ENCODE peak calls at places on chromosome 21, in five cellular contexts. I is breast epithelium, G is progenitor cell of endocrine pancreas, M is AG09309, X is astrocyte of the spinal cord. L is an unnamed sample.

GRCh38 chr21:44723177-44724131 is 12.1 kb upstream of the TSPEAR start:
- DNase-seq in I (no peak), G (no peak), M (no peak), X (no peak), L (no peak)

GRCh38 chr21:34545079-34545884 is 33.3 kb upstream of the KCNE1 start:
- DNase-seq in I (no peak), G (no peak), M (no peak), X (peak), L (no peak)

GRCh38 chr21:44049182-44049581 is 37.1 kb downstream of the TRAPPC10 start:
- DNase-seq in I (no peak), G (no peak), M (no peak), X (no peak), L (no peak)

GRCh38 chr21:24896735-24897124 is 710.6 kb downstream of the MRPL39 start:
- DNase-seq in I (no peak), G (no peak), M (no peak), X (no peak), L (no peak)

GRCh38 chr21:28818663-28819278 is 173.9 kb downstream of the LTN1 start:
- DNase-seq in I (no peak), G (no peak), M (no peak), X (no peak), L (no peak)

GRCh38 chr21:35420658-35421057 is 371.6 kb upstream of the RUNX1 start:
- DNase-seq in I (no peak), G (no peak), M (no peak), X (no peak), L (no peak)

GRCh38 chr21:44761011-44761729 is 40.5 kb downstream of the UBE2G2 start:
- DNase-seq in I (no peak), G (no peak), M (no peak), X (no peak), L (peak)

GRCh38 chr21:43902441-43902840 is 37.4 kb downstream of the AGPAT3 start:
- DNase-seq in I (peak), G (no peak), M (no peak), X (no peak), L (peak)

GRCh38 chr21:15809818-15810217 is 80.0 kb downstream of the USP25 start:
- DNase-seq in I (no peak), G (no peak), M (no peak), X (peak), L (peak)

GRCh38 chr21:39911286-39911685 is 44.0 kb downstream of the PCP4 start:
- DNase-seq in I (no peak), G (no peak), M (no peak), X (no peak), L (no peak)

GRCh38 chr21:32442566-32443318 is 30.2 kb downstream of the EVA1C start:
- DNase-seq in I (no peak), G (no peak), M (no peak), X (no peak), L (peak)

GRCh38 chr21:15853126-15853525 is 123.3 kb downstream of the USP25 start:
- DNase-seq in I (no peak), G (no peak), M (no peak), X (no peak), L (no peak)

GRCh38 chr21:39107739-39108138 is 75.5 kb downstream of the PSMG1 start:
- DNase-seq in I (no peak), G (no peak), M (no peak), X (no peak), L (no peak)

GRCh38 chr21:25891596-25891995 is 156.8 kb downstream of the GABPA start:
- DNase-seq in I (no peak), G (no peak), M (no peak), X (no peak), L (no peak)

GRCh38 chr21:31983120-31983519 is 110.3 kb downstream of the HUNK start:
- DNase-seq in I (no peak), G (no peak), M (no peak), X (no peak), L (peak)

GRCh38 chr21:39471598-39471997 is 19.8 kb downstream of the SH3BGR start:
- DNase-seq in I (no peak), G (no peak), M (no peak), X (no peak), L (no peak)

GRCh38 chr21:39218082-39218409 is 34.8 kb upstream of the PSMG1 start:
- DNase-seq in I (no peak), G (no peak), M (no peak), X (no peak), L (no peak)

GRCh38 chr21:36044056-36044455 is 16.3 kb downstream of the SETD4 start:
- DNase-seq in I (no peak), G (no peak), M (no peak), X (no peak), L (no peak)

GRCh38 chr21:44428281-44428942 is 26.9 kb upstream of the LRRC3 start:
- DNase-seq in I (peak), G (peak), M (no peak), X (no peak), L (peak)

GRCh38 chr21:31667639-31668038 is 8.1 kb downstream of the SOD1 start:
- DNase-seq in I (no peak), G (no peak), M (no peak), X (no peak), L (no peak)

GRCh38 chr21:31119199-31119598 is 80.9 kb upstream of the KRTAP19-8 start:
- DNase-seq in I (no peak), G (no peak), M (no peak), X (no peak), L (no peak)

GRCh38 chr21:26795866-26796329 is 49.3 kb downstream of the ADAMTS1 start:
- DNase-seq in I (no peak), G (no peak), M (peak), X (peak), L (peak)

GRCh38 chr21:14453339-14453738 is 70.4 kb upstream of the HSPA13 start:
- DNase-seq in I (no peak), G (no peak), M (no peak), X (no peak), L (no peak)

GRCh38 chr21:35864039-35864438 is 196.3 kb downstream of the SETD4 start:
- DNase-seq in I (no peak), G (no peak), M (no peak), X (no peak), L (no peak)

GRCh38 chr21:9760398-9761074 is 760.8 kb upstream of the TPTE start:
- DNase-seq in I (no peak), G (no peak), M (no peak), X (no peak), L (no peak)

GRCh38 chr21:32383812-32384211 is 9.0 kb downstream of the URB1 start:
- DNase-seq in I (no peak), G (no peak), M (no peak), X (no peak), L (no peak)

GRCh38 chr21:43726686-43727570 is 8.0 kb downstream of the PDXK start:
- DNase-seq in I (no peak), G (no peak), M (no peak), X (no peak), L (no peak)

GRCh38 chr21:37660709-37661108 is 255.5 kb downstream of the KCNJ6 start:
- DNase-seq in I (no peak), G (no peak), M (no peak), X (no peak), L (no peak)
- TF ChIP-seq CTCF in I (no peak), G (no peak), M (no peak), X (no peak), L (no peak)

DNA sequence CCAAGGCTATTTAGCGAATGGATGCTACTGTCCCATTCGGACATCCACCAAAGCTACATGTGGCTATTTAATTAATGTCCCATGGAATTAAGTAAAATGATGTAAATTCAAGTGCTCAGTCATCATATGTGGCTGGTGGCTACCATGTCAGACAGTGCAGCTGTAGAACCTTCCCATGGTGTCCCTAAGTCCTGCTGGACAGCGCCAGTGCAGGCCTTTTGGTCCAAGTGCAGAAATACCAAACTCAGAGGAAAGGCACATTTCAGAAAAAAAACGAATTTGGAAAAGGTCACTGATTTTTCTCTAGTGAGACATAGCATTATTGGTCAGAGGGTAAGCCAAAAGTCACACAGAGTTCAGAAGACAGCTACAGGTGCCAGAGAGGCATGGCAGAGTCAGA is 17.6 kb downstream of the TMPRSS2 start:
- DNase-seq in I (no peak), G (no peak), M (no peak), X (no peak), L (no peak)
- TF ChIP-seq CTCF in I (no peak), G (no peak), M (no peak), X (no peak), L (no peak)

GRCh38 chr21:42657676-42658319 is 4.4 kb downstream of the PDE9A start:
- DNase-seq in I (no peak), G (no peak), M (no peak), X (no peak), L (no peak)
- TF ChIP-seq CTCF in I (no peak), G (no peak), M (no peak), X (no peak), L (no peak)

GRCh38 chr21:46183910-46184624 is at the start of gene SPATC1L:
- DNase-seq in I (no peak), G (no peak), M (peak), X (peak), L (peak)

GRCh38 chr21:46184625-46185555 is 631 bp upstream of the SPATC1L start:
- DNase-seq in I (peak), G (peak), M (peak), X (peak), L (peak)

GRCh38 chr21:46187814-46188213 is 3.6 kb upstream of the SPATC1L start:
- DNase-seq in I (no peak), G (no peak), M (no peak), X (no peak), L (no peak)

GRCh38 chr21:46187251-46187650 is 3.0 kb upstream of the SPATC1L start:
- DNase-seq in I (no peak), G (no peak), M (no peak), X (no peak), L (no peak)

GRCh38 chr21:46185717-46186116 is 1.5 kb upstream of the SPATC1L start:
- DNase-seq in I (no peak), G (no peak), M (no peak), X (no peak), L (no peak)
- TF ChIP-seq CTCF in I (no peak), G (no peak), M (no peak), X (no peak), L (no peak)

GRCh38 chr21:21367583-21367982 is 369.4 kb downstream of the NCAM2 start:
- DNase-seq in I (no peak), G (no peak), M (no peak), X (no peak), L (no peak)

DNA sequence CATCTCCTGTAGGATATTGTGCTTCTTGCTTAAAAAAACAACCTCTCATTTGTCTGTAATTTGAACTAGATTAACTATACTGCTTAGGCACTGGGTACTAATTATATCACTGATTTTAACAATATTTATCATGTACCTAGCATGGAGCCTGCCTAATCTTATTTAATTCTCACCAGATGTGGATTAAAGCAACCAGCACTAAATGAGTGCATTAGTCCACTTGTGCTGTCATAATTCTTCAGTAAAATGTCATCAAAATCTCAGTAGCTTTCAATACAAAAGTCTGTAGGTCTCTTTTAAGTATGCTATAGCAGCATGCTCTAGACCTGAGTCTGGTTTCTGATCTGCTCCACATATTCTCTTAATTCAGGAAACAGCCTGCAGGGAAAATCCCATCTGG is 368.1 kb downstream of the NCAM2 start:
- DNase-seq in I (no peak), G (no peak), M (no peak), X (no peak), L (no peak)
- TF ChIP-seq CTCF in I (no peak), G (no peak), M (no peak), X (no peak), L (no peak)

GRCh38 chr21:42668620-42669019 is 15.2 kb downstream of the PDE9A start:
- DNase-seq in I (no peak), G (no peak), M (no peak), X (no peak), L (no peak)
- TF ChIP-seq CTCF in I (no peak), G (no peak), M (no peak), X (no peak), L (no peak)

GRCh38 chr21:27802816-27803475 is 836.1 kb upstream of the ADAMTS5 start:
- DNase-seq in I (no peak), G (no peak), M (no peak), X (peak), L (peak)
- TF ChIP-seq CTCF in I (no peak), G (peak), M (peak), X (peak), L (peak)

GRCh38 chr21:41750532-41751151 is 16.2 kb downstream of the RIPK4 start:
- DNase-seq in I (no peak), G (no peak), M (no peak), X (no peak), L (peak)

GRCh38 chr21:41750051-41750450 is 16.8 kb downstream of the RIPK4 start:
- DNase-seq in I (no peak), G (no peak), M (no peak), X (no peak), L (no peak)

GRCh38 chr21:41753001-41753725 is 13.7 kb downstream of the RIPK4 start:
- DNase-seq in I (no peak), G (no peak), M (no peak), X (no peak), L (no peak)

GRCh38 chr21:41752231-41752681 is 14.6 kb downstream of the RIPK4 start:
- DNase-seq in I (no peak), G (no peak), M (no peak), X (peak), L (peak)

DNA sequence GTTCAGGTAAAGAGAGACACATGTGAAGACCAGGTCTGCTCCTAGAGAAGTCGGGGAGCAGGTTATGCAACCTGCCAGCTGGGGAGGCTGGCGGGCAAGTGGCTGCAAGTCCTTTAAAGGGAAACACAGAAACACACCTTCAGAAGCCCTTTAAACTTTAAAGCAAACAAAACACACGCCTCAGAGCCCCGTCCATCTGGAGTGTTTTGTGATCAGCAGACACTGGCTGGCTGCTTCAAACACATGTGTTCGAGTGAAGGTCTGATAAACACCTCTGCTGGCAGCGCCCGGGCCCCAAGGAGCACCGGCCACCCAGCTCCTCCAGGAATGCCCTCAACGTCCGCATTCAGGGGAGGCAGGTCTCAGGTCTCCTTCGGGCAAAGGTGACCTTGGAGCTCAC is 15.2 kb downstream of the RIPK4 start:
- DNase-seq in I (peak), G (no peak), M (no peak), X (no peak), L (peak)
- TF ChIP-seq CTCF in I (no peak), G (no peak), M (no peak), X (no peak), L (no peak)

L was measured in MCF 10A.